ENCODE peak calls at places on chromosomes 5 and 9, in ten cellular contexts. M, E, R, L, F, Y, W, P, Z and K are unnamed samples.
A peak's percentile ranks its signal among the peaks of the same experiment; 100 is the strongest.

GRCh38 chr5:40112875-40113274 is 566.8 kb upstream of the PTGER4 start:
- DNase-seq in M (no peak), E (no peak), R (no peak), L (no peak), F (no peak), Y (no peak), W (no peak), P (no peak), Z (no peak), K (peak; percentile 7)

GRCh38 chr5:6749026-6749716 is 35.9 kb downstream of the TENT4A start:
- DNase-seq in M (no peak), E (no peak), R (no peak), L (no peak), F (no peak), Y (no peak), W (no peak), P (no peak), Z (no peak), K (no peak)

GRCh38 chr5:1437452-1437851 is 7.8 kb downstream of the SLC6A3 start:
- DNase-seq in M (no peak), E (no peak), R (peak; percentile 14), L (no peak), F (no peak), Y (no peak), W (no peak), P (peak; percentile 16), Z (no peak), K (no peak)

GRCh38 chr5:178695560-178695959 is 34.9 kb downstream of the ZNF354A start:
- DNase-seq in M (no peak), E (no peak), R (no peak), L (no peak), F (no peak), Y (no peak), W (no peak), P (no peak), Z (no peak), K (no peak)

GRCh38 chr5:39476466-39477215 is 51.9 kb upstream of the DAB2 start:
- DNase-seq in M (no peak), E (peak; percentile 70), R (peak; percentile 90), L (no peak), F (no peak), Y (peak; percentile 52), W (peak; percentile 78), P (peak; percentile 82), Z (peak; percentile 53), K (no peak)

GRCh38 chr5:14357861-14358260 is 214.7 kb downstream of the TRIO start:
- DNase-seq in M (no peak), E (no peak), R (no peak), L (no peak), F (peak; percentile 16), Y (no peak), W (no peak), P (no peak), Z (no peak), K (no peak)

GRCh38 chr9:134944351-134944802 is 26.7 kb upstream of the FCN1 start:
- DNase-seq in M (no peak), E (no peak), R (no peak), L (no peak), F (no peak), Y (no peak), W (no peak), P (peak; percentile 4), Z (no peak), K (no peak)

GRCh38 chr5:4387295-4387694 is 752.8 kb upstream of the ADAMTS16 start:
- DNase-seq in M (no peak), E (no peak), R (peak; percentile 0), L (no peak), F (no peak), Y (no peak), W (peak; percentile 53), P (peak; percentile 0), Z (no peak), K (no peak)

GRCh38 chr9:105860526-105860925 is 166.2 kb downstream of the TMEM38B start:
- DNase-seq in M (no peak), E (no peak), R (no peak), L (no peak), F (no peak), Y (no peak), W (no peak), P (no peak), Z (no peak), K (no peak)

GRCh38 chr5:84281383-84281782 is 103.3 kb downstream of the EDIL3 start:
- DNase-seq in M (no peak), E (no peak), R (no peak), L (no peak), F (no peak), Y (no peak), W (no peak), P (no peak), Z (no peak), K (no peak)

GRCh38 chr5:8057764-8058163 is 188.8 kb downstream of the MTRR start:
- DNase-seq in M (no peak), E (no peak), R (peak; percentile 3), L (no peak), F (no peak), Y (peak; percentile 13), W (peak; percentile 26), P (peak; percentile 1), Z (no peak), K (no peak)

GRCh38 chr5:138448481-138449398 is 9.9 kb downstream of the REEP2 start:
- DNase-seq in M (peak; percentile 15), E (peak; percentile 42), R (peak; percentile 40), L (no peak), F (no peak), Y (no peak), W (no peak), P (peak; percentile 94), Z (peak; percentile 78), K (peak; percentile 87)

GRCh38 chr5:129853588-129853987 is 50.7 kb upstream of the CHSY3 start:
- DNase-seq in M (no peak), E (no peak), R (no peak), L (no peak), F (no peak), Y (no peak), W (no peak), P (no peak), Z (no peak), K (no peak)

GRCh38 chr9:111605041-111605559 is 5.7 kb upstream of the PTGR1 start:
- DNase-seq in M (no peak), E (no peak), R (no peak), L (no peak), F (no peak), Y (no peak), W (no peak), P (no peak), Z (no peak), K (no peak)